ENCODE peak calls at places on chromosomes 6 and 20, in four cellular contexts. V, W, R and Q are unnamed samples.
A peak's percentile ranks its signal among the peaks of the same experiment; 100 is the strongest.

GRCh38 chr6:20978176-20978614 is 443.9 kb downstream of the CDKAL1 start:
- DNase-seq in V (peak; percentile 50), R (no peak), W (peak; percentile 62), Q (no peak)

GRCh38 chr6:100228437-100229424 is 234.7 kb upstream of the MCHR2 start:
- DNase-seq in R (no peak), V (peak; percentile 84), W (peak; percentile 11), Q (peak; percentile 16)

GRCh38 chr20:10758446-10758845 is 84.6 kb upstream of the JAG1 start:
- DNase-seq in R (no peak), W (no peak), V (peak; percentile 6), Q (no peak)

GRCh38 chr6:93136111-93136510 is 283.2 kb downstream of the EPHA7 start:
- DNase-seq in W (no peak), V (no peak), R (no peak), Q (no peak)

GRCh38 chr6:27839303-27840081 is 72.7 kb downstream of the OR2B2 start:
- DNase-seq in V (peak; percentile 92), R (no peak), W (no peak), Q (no peak)

GRCh38 chr6:141513830-141514229 is 618.9 kb upstream of the GJE1 start:
- DNase-seq in R (no peak), V (peak; percentile 13), W (no peak), Q (no peak)

GRCh38 chr6:62285612-62286469 is at the start of gene KHDRBS2:
- DNase-seq in R (no peak), V (no peak), W (no peak), Q (no peak)

GRCh38 chr20:41004561-41005360 is 23.9 kb upstream of the TOP1 start:
- DNase-seq in V (peak; percentile 20), W (no peak), R (no peak), Q (no peak)